ENCODE peak calls at places on chromosomes 12 and 14, in seven cellular contexts. N is ovary; O is CD4-positive, alpha-beta memory T cell; A is uterus; F is CD8-positive, alpha-beta T cell; Z is ascending aorta; G is stomach. J is an unnamed sample.

GRCh38 chr12:56840922-56841321 is 77.8 kb downstream of the HSD17B6 start:
- DNase-seq in G (no peak), O (no peak), F (no peak), Z (no peak), N (peak), A (no peak), J (peak)

GRCh38 chr12:59904874-59905521 is 309.2 kb downstream of the SLC16A7 start:
- DNase-seq in F (no peak), A (no peak), G (no peak), Z (no peak), N (no peak), O (no peak), J (peak)

GRCh38 chr14:100532916-100533630 is 54.1 kb downstream of the BEGAIN start:
- DNase-seq in N (peak), G (peak), F (no peak), O (no peak), Z (no peak), A (peak), J (no peak)

GRCh38 chr12:8544295-8544694 is 3.6 kb upstream of the CLEC4E start:
- DNase-seq in F (peak), G (peak), O (peak), Z (no peak), A (peak), N (peak), J (peak)

GRCh38 chr14:93042968-93043940 is 72.5 kb downstream of the ITPK1 start:
- DNase-seq in O (no peak), A (no peak), N (no peak), G (peak), F (no peak), Z (no peak), J (no peak)

GRCh38 chr12:20194171-20194570 is 174.2 kb upstream of the PDE3A start:
- DNase-seq in N (no peak), O (no peak), A (no peak), Z (no peak), F (no peak), G (no peak), J (no peak)

GRCh38 chr12:64461634-64462414 is 9.9 kb downstream of the TBK1 start:
- DNase-seq in F (no peak), G (no peak), A (no peak), O (no peak), Z (no peak), N (no peak), J (peak)

GRCh38 chr12:104680506-104680905 is 223.8 kb downstream of the CHST11 start:
- DNase-seq in A (no peak), O (no peak), F (no peak), Z (no peak), N (no peak), G (no peak), J (no peak)

GRCh38 chr12:31317471-31318397 is 8.2 kb downstream of the SINHCAF start:
- DNase-seq in O (no peak), A (no peak), Z (no peak), G (no peak), N (no peak), F (no peak), J (no peak)

GRCh38 chr12:101172316-101172715 is 37.7 kb downstream of the SLC5A8 start:
- DNase-seq in A (no peak), G (no peak), F (no peak), O (no peak), Z (no peak), N (no peak), J (no peak)

GRCh38 chr12:6407206-6407954 is 23.4 kb downstream of the LTBR start:
- DNase-seq in Z (no peak), G (no peak), F (no peak), N (no peak), O (no peak), A (no peak), J (no peak)

GRCh38 chr12:71999795-72000194 is 61.1 kb downstream of the TPH2 start:
- DNase-seq in O (no peak), F (no peak), N (no peak), A (no peak), G (no peak), Z (no peak), J (no peak)

GRCh38 chr12:96221391-96221790 is 27.2 kb downstream of the ELK3 start:
- DNase-seq in G (no peak), A (no peak), N (no peak), Z (no peak), O (no peak), F (no peak), J (no peak)

GRCh38 chr12:108509806-108510205 is 5.3 kb upstream of the FICD start:
- DNase-seq in G (no peak), O (no peak), F (no peak), N (no peak), A (no peak), Z (no peak), J (no peak)

GRCh38 chr12:108514468-108514972 is 557 bp upstream of the FICD start:
- DNase-seq in A (no peak), G (no peak), F (no peak), O (no peak), Z (no peak), N (no peak), J (no peak)

GRCh38 chr12:108514973-108515814 is at the start of gene FICD:
- DNase-seq in G (peak), A (peak), Z (peak), N (peak), F (peak), O (peak), J (peak)

GRCh38 chr12:108510836-108511235 is 4.2 kb upstream of the FICD start:
- DNase-seq in Z (no peak), A (no peak), G (no peak), N (no peak), F (no peak), O (no peak), J (no peak)

GRCh38 chr12:108511633-108512540 is 3.2 kb upstream of the FICD start:
- DNase-seq in F (peak), O (peak), Z (no peak), G (peak), N (peak), A (peak), J (no peak)
- H3K4me3 ChIP-seq in F (no peak), O (no peak), Z (no peak), G (no peak), N (no peak), A (no peak), J (no peak)

GRCh38 chr14:84064296-84064695 is 1465.6 kb upstream of the FLRT2 start:
- DNase-seq in F (no peak), O (no peak), A (no peak), N (no peak), G (no peak), Z (no peak), J (no peak)

GRCh38 chr14:84068288-84068687 is 1461.7 kb upstream of the FLRT2 start:
- DNase-seq in N (no peak), A (no peak), Z (no peak), O (no peak), G (no peak), F (no peak), J (no peak)

GRCh38 chr14:84064756-84065155 is 1465.2 kb upstream of the FLRT2 start:
- DNase-seq in N (no peak), G (no peak), F (no peak), O (no peak), A (no peak), Z (no peak), J (no peak)

GRCh38 chr14:84071061-84071460 is 1458.9 kb upstream of the FLRT2 start:
- DNase-seq in Z (no peak), F (no peak), A (no peak), G (no peak), O (no peak), N (no peak), J (no peak)

GRCh38 chr14:84065811-84066210 is 1464.1 kb upstream of the FLRT2 start:
- DNase-seq in O (no peak), A (no peak), F (no peak), Z (no peak), G (no peak), N (no peak), J (no peak)
- H3K4me3 ChIP-seq in O (no peak), A (no peak), F (no peak), Z (no peak), G (no peak), N (no peak), J (no peak)

GRCh38 chr14:35553808-35554207 is 19.8 kb downstream of the INSM2 start:
- DNase-seq in F (no peak), A (no peak), N (no peak), G (no peak), Z (no peak), O (no peak), J (no peak)

GRCh38 chr14:35549551-35549950 is 15.6 kb downstream of the INSM2 start:
- DNase-seq in F (no peak), A (no peak), G (no peak), Z (no peak), N (no peak), O (no peak), J (no peak)
- H3K4me3 ChIP-seq in F (no peak), A (no peak), G (no peak), Z (no peak), N (no peak), O (no peak), J (no peak)

GRCh38 chr12:132285991-132286681 is 43.3 kb downstream of the GALNT9 start:
- DNase-seq in O (no peak), G (peak), N (peak), A (no peak), Z (no peak), F (no peak), J (no peak)
- H3K4me3 ChIP-seq in O (no peak), G (peak), N (no peak), A (no peak), Z (peak), F (no peak), J (no peak)

DNA sequence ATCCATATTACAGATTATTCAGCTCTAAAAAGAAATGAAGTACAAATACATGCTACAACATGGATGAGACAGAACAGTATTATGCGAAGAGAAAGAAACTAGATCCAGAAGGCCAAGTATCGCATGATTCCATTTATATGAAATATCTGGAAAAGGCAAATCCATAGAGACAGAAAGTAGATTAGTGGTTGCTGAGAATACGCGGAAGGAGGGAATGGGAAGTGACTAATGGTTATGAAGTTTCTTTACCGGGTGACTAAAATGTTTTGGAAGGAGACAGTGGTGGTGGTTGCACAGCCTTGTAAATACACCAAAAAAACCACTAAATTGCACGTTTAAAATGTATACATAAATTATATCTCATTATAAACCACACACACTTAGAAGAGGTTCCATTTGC is 12.5 kb downstream of the PRDM4 start:
- DNase-seq in Z (no peak), G (no peak), O (no peak), A (no peak), F (no peak), N (no peak), J (peak)
- H3K4me3 ChIP-seq in Z (no peak), G (no peak), O (no peak), A (no peak), F (no peak), N (no peak), J (no peak)

GRCh38 chr12:89827592-89827991 is 119.0 kb upstream of the ATP2B1 start:
- DNase-seq in A (no peak), Z (no peak), N (no peak), F (no peak), O (no peak), G (no peak), J (no peak)

GRCh38 chr12:89824822-89825221 is 116.2 kb upstream of the ATP2B1 start:
- DNase-seq in N (no peak), G (no peak), A (no peak), O (no peak), F (no peak), Z (no peak), J (no peak)

GRCh38 chr12:89828575-89828974 is 119.9 kb upstream of the ATP2B1 start:
- DNase-seq in Z (no peak), A (no peak), G (no peak), F (no peak), O (no peak), N (no peak), J (no peak)

GRCh38 chr12:89826468-89826867 is 117.8 kb upstream of the ATP2B1 start:
- DNase-seq in N (no peak), G (no peak), F (no peak), A (no peak), Z (no peak), O (no peak), J (no peak)

DNA sequence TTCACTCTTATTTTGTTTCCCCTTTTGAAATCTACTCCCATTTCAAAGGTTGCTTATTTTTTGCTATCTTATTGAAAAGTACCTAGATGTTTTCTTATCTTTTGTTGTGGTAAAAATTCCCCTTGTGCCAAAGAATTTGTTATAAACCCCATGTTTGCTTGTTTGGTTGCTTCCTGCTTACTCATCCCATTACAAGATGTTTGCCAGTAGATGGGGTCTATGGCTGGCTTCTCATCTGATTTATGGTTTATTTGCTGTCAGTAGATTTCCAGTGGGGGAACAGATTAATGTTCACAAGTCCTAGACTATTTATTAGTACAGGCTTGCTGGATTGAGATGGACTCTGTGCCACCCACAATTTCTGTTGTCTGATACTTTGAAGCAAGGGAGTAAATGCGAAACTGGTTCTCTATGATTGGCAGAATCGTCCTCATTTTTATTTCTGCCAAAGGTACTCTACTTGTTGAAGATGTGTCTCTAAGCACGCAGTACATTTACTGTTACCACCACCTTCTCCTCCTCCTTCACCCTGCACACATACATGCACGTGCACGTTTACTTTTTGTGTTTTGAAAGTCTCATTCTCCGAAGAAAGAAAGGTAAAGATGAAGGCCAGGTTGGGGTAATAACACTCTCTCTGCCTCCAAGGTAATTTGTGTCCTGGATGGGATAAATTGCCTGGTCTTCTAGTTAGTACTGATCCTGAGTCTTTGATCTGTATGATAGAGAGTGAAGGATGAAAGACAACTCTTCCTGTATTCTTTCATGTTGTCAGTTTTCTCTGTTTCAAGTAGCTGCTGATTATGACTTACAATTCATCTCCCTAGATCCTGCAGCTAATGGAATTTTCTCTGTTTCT is 117.2 kb upstream of the ATP2B1 start:
- DNase-seq in Z (no peak), O (peak), G (no peak), N (no peak), A (no peak), F (no peak), J (no peak)
- H3K4me3 ChIP-seq in Z (no peak), O (no peak), G (no peak), N (no peak), A (no peak), F (no peak), J (no peak)

J was measured in skeletal muscle cell.